ENCODE peak calls at places on chromosomes 2 and 18, in five cellular contexts. One of them, this sample, is unnamed.

GRCh38 chr2:170641961-170642360 is 73.2 kb upstream of the SP5 start:
- DNase-seq in DMS 273 treated with DMSO at 0.1 percent for 48 hours: no peak
- DNase-seq in NCI-H774: no peak
- DNase-seq in vagina: no peak
- DNase-seq in mammary epithelial cell: no peak
- DNase-seq in this sample: no peak

GRCh38 chr2:152028182-152028862 is 70.5 kb downstream of the CACNB4 start:
- DNase-seq in DMS 273 treated with DMSO at 0.1 percent for 48 hours: peak
- DNase-seq in NCI-H774: no peak
- DNase-seq in vagina: no peak
- DNase-seq in mammary epithelial cell: peak
- DNase-seq in this sample: no peak

GRCh38 chr2:182593394-182593707 is 122.7 kb upstream of the DNAJC10 start:
- DNase-seq in DMS 273 treated with DMSO at 0.1 percent for 48 hours: no peak
- DNase-seq in NCI-H774: no peak
- DNase-seq in vagina: no peak
- DNase-seq in mammary epithelial cell: peak
- DNase-seq in this sample: peak

GRCh38 chr2:56191617-56192016 is 7.8 kb downstream of the CCDC85A start:
- DNase-seq in DMS 273 treated with DMSO at 0.1 percent for 48 hours: peak
- DNase-seq in NCI-H774: peak
- DNase-seq in vagina: no peak
- DNase-seq in mammary epithelial cell: peak
- DNase-seq in this sample: no peak

GRCh38 chr2:96144481-96145027 is 686 bp downstream of the DUSP2 start:
- DNase-seq in DMS 273 treated with DMSO at 0.1 percent for 48 hours: no peak
- DNase-seq in NCI-H774: no peak
- DNase-seq in vagina: no peak
- DNase-seq in mammary epithelial cell: no peak
- DNase-seq in this sample: no peak

GRCh38 chr18:61398961-61399632 is 65.9 kb downstream of the CDH20 start:
- DNase-seq in DMS 273 treated with DMSO at 0.1 percent for 48 hours: no peak
- DNase-seq in NCI-H774: no peak
- DNase-seq in vagina: no peak
- DNase-seq in mammary epithelial cell: no peak
- DNase-seq in this sample: no peak

GRCh38 chr2:235010117-235010729 is 58.4 kb downstream of the SH3BP4 start:
- DNase-seq in DMS 273 treated with DMSO at 0.1 percent for 48 hours: no peak
- DNase-seq in NCI-H774: no peak
- DNase-seq in vagina: no peak
- DNase-seq in mammary epithelial cell: no peak
- DNase-seq in this sample: no peak

GRCh38 chr18:4319738-4320677 is 135.1 kb downstream of the DLGAP1 start:
- DNase-seq in DMS 273 treated with DMSO at 0.1 percent for 48 hours: no peak
- DNase-seq in NCI-H774: no peak
- DNase-seq in vagina: no peak
- DNase-seq in mammary epithelial cell: no peak
- DNase-seq in this sample: no peak

GRCh38 chr2:224072541-224073188 is 33.6 kb upstream of the SERPINE2 start:
- DNase-seq in DMS 273 treated with DMSO at 0.1 percent for 48 hours: no peak
- DNase-seq in NCI-H774: no peak
- DNase-seq in vagina: no peak
- DNase-seq in mammary epithelial cell: no peak
- DNase-seq in this sample: no peak

GRCh38 chr2:70412294-70413075 is 110.6 kb upstream of the FAM136A start:
- DNase-seq in DMS 273 treated with DMSO at 0.1 percent for 48 hours: no peak
- DNase-seq in NCI-H774: no peak
- DNase-seq in vagina: no peak
- DNase-seq in mammary epithelial cell: no peak
- DNase-seq in this sample: no peak

GRCh38 chr2:55141572-55142413 is 90.3 kb downstream of the CLHC1 start:
- DNase-seq in DMS 273 treated with DMSO at 0.1 percent for 48 hours: no peak
- DNase-seq in NCI-H774: no peak
- DNase-seq in vagina: no peak
- DNase-seq in mammary epithelial cell: no peak
- DNase-seq in this sample: no peak

GRCh38 chr2:104473568-104473967 is 380.3 kb upstream of the POU3F3 start:
- DNase-seq in DMS 273 treated with DMSO at 0.1 percent for 48 hours: no peak
- DNase-seq in NCI-H774: no peak
- DNase-seq in vagina: no peak
- DNase-seq in mammary epithelial cell: no peak
- DNase-seq in this sample: no peak

GRCh38 chr2:214881647-214882205 is 72.2 kb upstream of the BARD1 start:
- DNase-seq in DMS 273 treated with DMSO at 0.1 percent for 48 hours: no peak
- DNase-seq in NCI-H774: no peak
- DNase-seq in vagina: no peak
- DNase-seq in mammary epithelial cell: no peak
- DNase-seq in this sample: no peak

GRCh38 chr18:48932822-48933510 is 17.8 kb downstream of the SMAD7 start:
- DNase-seq in DMS 273 treated with DMSO at 0.1 percent for 48 hours: no peak
- DNase-seq in NCI-H774: no peak
- DNase-seq in vagina: no peak
- DNase-seq in mammary epithelial cell: no peak
- DNase-seq in this sample: no peak

GRCh38 chr18:75211721-75212625 is 1.4 kb downstream of the TSHZ1 start:
- DNase-seq in DMS 273 treated with DMSO at 0.1 percent for 48 hours: no peak
- DNase-seq in NCI-H774: no peak
- DNase-seq in vagina: no peak
- DNase-seq in mammary epithelial cell: peak
- DNase-seq in this sample: no peak

GRCh38 chr2:8049851-8050571 is 631.8 kb upstream of the ID2 start:
- DNase-seq in DMS 273 treated with DMSO at 0.1 percent for 48 hours: no peak
- DNase-seq in NCI-H774: no peak
- DNase-seq in vagina: no peak
- DNase-seq in mammary epithelial cell: peak
- DNase-seq in this sample: no peak

GRCh38 chr2:141906673-141907072 is 224.1 kb downstream of the LRP1B start:
- DNase-seq in DMS 273 treated with DMSO at 0.1 percent for 48 hours: no peak
- DNase-seq in NCI-H774: no peak
- DNase-seq in vagina: no peak
- DNase-seq in mammary epithelial cell: peak
- DNase-seq in this sample: no peak

GRCh38 chr2:208406474-208407451 is at the start of gene PTH2R:
- DNase-seq in DMS 273 treated with DMSO at 0.1 percent for 48 hours: no peak
- DNase-seq in NCI-H774: no peak
- DNase-seq in vagina: no peak
- DNase-seq in mammary epithelial cell: no peak
- DNase-seq in this sample: no peak

GRCh38 chr18:49304746-49305145 is 155.7 kb downstream of the DYM start:
- DNase-seq in DMS 273 treated with DMSO at 0.1 percent for 48 hours: no peak
- DNase-seq in NCI-H774: no peak
- DNase-seq in vagina: no peak
- DNase-seq in mammary epithelial cell: no peak
- DNase-seq in this sample: no peak

This sample was measured in NCI-H524 treated with DMSO at 0.1 percent for 48 hours.